ENCODE peak calls at places on chromosome 22, in seven cellular contexts. One of them, this sample, is unnamed.

GRCh38 chr22:36010090-36010489 is 18.5 kb downstream of the RBFOX2 start:
- DNase-seq in sigmoid colon: no peak
- DNase-seq in IMR-90: no peak
- DNase-seq in astrocyte: no peak
- DNase-seq in Panc1: no peak
- DNase-seq in A549: no peak
- DNase-seq in fibroblast of lung: no peak
- DNase-seq in this sample: no peak

GRCh38 chr22:49897015-49897684 is 21.1 kb downstream of the ALG12 start:
- DNase-seq in sigmoid colon: no peak
- DNase-seq in IMR-90: no peak
- DNase-seq in astrocyte: no peak
- DNase-seq in Panc1: no peak
- DNase-seq in A549: no peak
- DNase-seq in fibroblast of lung: no peak
- DNase-seq in this sample: no peak

GRCh38 chr22:42277988-42278776 is 7.7 kb upstream of the TCF20 start:
- DNase-seq in sigmoid colon: peak
- DNase-seq in IMR-90: no peak
- DNase-seq in astrocyte: no peak
- DNase-seq in Panc1: no peak
- DNase-seq in A549: no peak
- DNase-seq in fibroblast of lung: peak
- DNase-seq in this sample: peak

GRCh38 chr22:44775862-44776261 is 23.5 kb downstream of the ARHGAP8 start:
- DNase-seq in sigmoid colon: no peak
- DNase-seq in IMR-90: no peak
- DNase-seq in astrocyte: no peak
- DNase-seq in Panc1: no peak
- DNase-seq in A549: no peak
- DNase-seq in fibroblast of lung: no peak
- DNase-seq in this sample: no peak

GRCh38 chr22:30488121-30488520 is 16.3 kb upstream of the SEC14L3 start:
- DNase-seq in sigmoid colon: no peak
- DNase-seq in IMR-90: no peak
- DNase-seq in astrocyte: no peak
- DNase-seq in Panc1: no peak
- DNase-seq in A549: no peak
- DNase-seq in fibroblast of lung: no peak
- DNase-seq in this sample: no peak

GRCh38 chr22:50674606-50675552 is 2.3 kb downstream of the SHANK3 start:
- DNase-seq in sigmoid colon: no peak
- DNase-seq in IMR-90: no peak
- DNase-seq in astrocyte: no peak
- DNase-seq in Panc1: no peak
- DNase-seq in A549: no peak
- DNase-seq in fibroblast of lung: no peak
- DNase-seq in this sample: no peak

GRCh38 chr22:36411589-36412258 is 24.0 kb upstream of the MYH9 start:
- DNase-seq in sigmoid colon: no peak
- DNase-seq in IMR-90: no peak
- DNase-seq in astrocyte: no peak
- DNase-seq in Panc1: no peak
- DNase-seq in A549: no peak
- DNase-seq in fibroblast of lung: no peak
- DNase-seq in this sample: no peak

GRCh38 chr22:37454857-37455686 is 27.8 kb upstream of the ELFN2 start:
- DNase-seq in sigmoid colon: no peak
- DNase-seq in IMR-90: peak
- DNase-seq in astrocyte: peak
- DNase-seq in Panc1: no peak
- DNase-seq in A549: peak
- DNase-seq in fibroblast of lung: peak
- DNase-seq in this sample: no peak

GRCh38 chr22:50192056-50192824 is 6.5 kb downstream of the TRABD start:
- DNase-seq in sigmoid colon: no peak
- DNase-seq in IMR-90: peak
- DNase-seq in astrocyte: no peak
- DNase-seq in Panc1: no peak
- DNase-seq in A549: no peak
- DNase-seq in fibroblast of lung: no peak
- DNase-seq in this sample: no peak

GRCh38 chr22:30763815-30764686 is 69.4 kb downstream of the OSBP2 start:
- DNase-seq in sigmoid colon: no peak
- DNase-seq in IMR-90: peak
- DNase-seq in astrocyte: peak
- DNase-seq in Panc1: no peak
- DNase-seq in A549: peak
- DNase-seq in fibroblast of lung: peak
- DNase-seq in this sample: no peak

GRCh38 chr22:36554101-36554500 is 25.1 kb upstream of the EIF3D start:
- DNase-seq in sigmoid colon: no peak
- DNase-seq in IMR-90: no peak
- DNase-seq in astrocyte: no peak
- DNase-seq in Panc1: no peak
- DNase-seq in A549: no peak
- DNase-seq in fibroblast of lung: no peak
- DNase-seq in this sample: no peak

GRCh38 chr22:27752771-27753170 is 48.8 kb downstream of the MN1 start:
- DNase-seq in sigmoid colon: peak
- DNase-seq in IMR-90: no peak
- DNase-seq in astrocyte: peak
- DNase-seq in Panc1: no peak
- DNase-seq in A549: no peak
- DNase-seq in fibroblast of lung: no peak
- DNase-seq in this sample: peak

GRCh38 chr22:48717883-48718817 is 1109.5 kb downstream of the BRD1 start:
- DNase-seq in sigmoid colon: peak
- DNase-seq in IMR-90: no peak
- DNase-seq in astrocyte: no peak
- DNase-seq in Panc1: no peak
- DNase-seq in A549: no peak
- DNase-seq in fibroblast of lung: no peak
- DNase-seq in this sample: no peak

GRCh38 chr22:36773935-36774334 is 2.0 kb downstream of the IFT27 start:
- DNase-seq in sigmoid colon: no peak
- DNase-seq in IMR-90: peak
- DNase-seq in astrocyte: no peak
- DNase-seq in Panc1: no peak
- DNase-seq in A549: peak
- DNase-seq in fibroblast of lung: peak
- DNase-seq in this sample: no peak

GRCh38 chr22:38925571-38926041 is 31.8 kb upstream of the APOBEC3A start:
- DNase-seq in sigmoid colon: no peak
- DNase-seq in IMR-90: peak
- DNase-seq in astrocyte: peak
- DNase-seq in Panc1: no peak
- DNase-seq in A549: no peak
- DNase-seq in fibroblast of lung: peak
- DNase-seq in this sample: no peak

GRCh38 chr22:38921801-38922200 is 35.6 kb upstream of the APOBEC3A start:
- DNase-seq in sigmoid colon: no peak
- DNase-seq in IMR-90: no peak
- DNase-seq in astrocyte: no peak
- DNase-seq in Panc1: no peak
- DNase-seq in A549: no peak
- DNase-seq in fibroblast of lung: no peak
- DNase-seq in this sample: no peak

GRCh38 chr22:38921126-38921525 is 36.3 kb upstream of the APOBEC3A start:
- DNase-seq in sigmoid colon: no peak
- DNase-seq in IMR-90: no peak
- DNase-seq in astrocyte: no peak
- DNase-seq in Panc1: no peak
- DNase-seq in A549: no peak
- DNase-seq in fibroblast of lung: no peak
- DNase-seq in this sample: no peak

GRCh38 chr22:38924197-38924952 is 33.0 kb upstream of the APOBEC3A start:
- DNase-seq in sigmoid colon: peak
- DNase-seq in IMR-90: peak
- DNase-seq in astrocyte: peak
- DNase-seq in Panc1: peak
- DNase-seq in A549: peak
- DNase-seq in fibroblast of lung: peak
- DNase-seq in this sample: peak

GRCh38 chr22:38923463-38924196 is 33.8 kb upstream of the APOBEC3A start:
- DNase-seq in sigmoid colon: peak
- DNase-seq in IMR-90: peak
- DNase-seq in astrocyte: peak
- DNase-seq in Panc1: peak
- DNase-seq in A549: peak
- DNase-seq in fibroblast of lung: peak
- DNase-seq in this sample: peak
- H3K4me3 ChIP-seq in sigmoid colon: no peak
- H3K4me3 ChIP-seq in IMR-90: peak
- H3K4me3 ChIP-seq in astrocyte: peak
- H3K4me3 ChIP-seq in Panc1: peak
- H3K4me3 ChIP-seq in A549: peak
- H3K4me3 ChIP-seq in fibroblast of lung: peak
- H3K4me3 ChIP-seq in this sample: peak

DNA sequence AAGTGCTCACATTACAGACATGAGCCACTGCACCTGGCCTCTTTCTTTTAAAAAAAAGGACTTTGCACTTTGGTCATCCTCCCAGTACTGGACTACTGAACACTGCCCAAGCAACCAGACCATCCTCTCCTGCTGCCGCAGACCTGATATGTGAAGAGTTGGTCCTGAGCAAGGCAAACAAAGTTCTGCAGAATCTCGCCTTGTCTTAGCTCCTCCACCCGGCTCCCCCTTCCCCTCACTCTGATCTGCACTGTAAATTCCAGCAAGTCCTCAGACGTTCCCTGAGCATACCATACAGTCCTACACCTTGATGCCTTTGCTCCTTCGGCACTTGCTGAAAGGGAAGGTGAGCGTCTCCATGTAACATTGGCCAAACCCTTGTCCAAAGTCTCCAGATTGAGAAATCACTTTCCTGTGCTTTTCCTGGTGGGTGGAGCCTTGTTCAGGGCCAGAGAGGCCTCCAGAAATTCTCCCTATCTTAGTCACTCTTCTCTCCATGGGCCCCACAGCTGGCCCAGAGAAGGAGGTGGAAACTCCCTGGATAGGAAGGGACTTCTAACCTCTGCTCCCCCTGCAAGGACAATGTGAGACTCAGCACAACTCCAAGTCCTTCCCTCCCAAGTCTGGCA is 47.0 kb upstream of the TIMP3 start:
- DNase-seq in sigmoid colon: no peak
- DNase-seq in IMR-90: peak
- DNase-seq in astrocyte: peak
- DNase-seq in Panc1: no peak
- DNase-seq in A549: no peak
- DNase-seq in fibroblast of lung: peak
- DNase-seq in this sample: no peak
- TF ChIP-seq CTCF in sigmoid colon: no peak
- TF ChIP-seq CTCF in IMR-90: no peak
- TF ChIP-seq CTCF in astrocyte: no peak
- TF ChIP-seq CTCF in Panc1: no peak
- TF ChIP-seq CTCF in A549: no peak
- TF ChIP-seq CTCF in fibroblast of lung: no peak
- TF ChIP-seq CTCF in this sample: no peak

DNA sequence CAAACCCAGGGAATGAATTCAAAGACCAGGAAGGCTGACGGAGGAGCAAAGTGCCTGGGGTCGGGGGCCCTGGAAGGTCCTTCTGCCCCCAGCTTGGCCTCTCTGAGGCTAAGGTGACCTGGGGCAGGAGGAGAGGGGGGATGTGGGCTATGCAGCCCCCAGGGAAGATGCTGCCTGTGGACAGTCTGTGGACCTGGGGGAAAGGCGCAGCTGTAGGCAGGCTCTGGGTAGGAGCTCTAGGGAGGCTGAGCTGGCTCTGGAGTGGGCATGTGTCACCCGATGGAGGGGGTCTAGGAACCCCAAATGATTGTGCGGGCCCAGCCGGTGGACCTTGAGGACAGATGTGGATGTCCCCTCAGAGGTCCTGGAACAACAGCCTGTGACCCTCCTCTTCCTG is 42.8 kb downstream of the WNT7B start:
- DNase-seq in sigmoid colon: no peak
- DNase-seq in IMR-90: no peak
- DNase-seq in astrocyte: no peak
- DNase-seq in Panc1: no peak
- DNase-seq in A549: no peak
- DNase-seq in fibroblast of lung: no peak
- DNase-seq in this sample: no peak
- H3K27ac ChIP-seq in sigmoid colon: no peak
- H3K27ac ChIP-seq in IMR-90: no peak
- H3K27ac ChIP-seq in astrocyte: peak
- H3K27ac ChIP-seq in Panc1: peak
- H3K27ac ChIP-seq in A549: peak
- H3K27ac ChIP-seq in fibroblast of lung: no peak
- H3K27ac ChIP-seq in this sample: no peak

GRCh38 chr22:22691716-22692701 is 47.6 kb downstream of the GGTLC2 start:
- DNase-seq in sigmoid colon: peak
- DNase-seq in IMR-90: no peak
- DNase-seq in astrocyte: no peak
- DNase-seq in Panc1: no peak
- DNase-seq in A549: no peak
- DNase-seq in fibroblast of lung: peak
- DNase-seq in this sample: no peak

GRCh38 chr22:22691055-22691454 is 46.6 kb downstream of the GGTLC2 start:
- DNase-seq in sigmoid colon: no peak
- DNase-seq in IMR-90: no peak
- DNase-seq in astrocyte: no peak
- DNase-seq in Panc1: no peak
- DNase-seq in A549: no peak
- DNase-seq in fibroblast of lung: peak
- DNase-seq in this sample: no peak

GRCh38 chr22:22693531-22693884 is 49.1 kb downstream of the GGTLC2 start:
- DNase-seq in sigmoid colon: no peak
- DNase-seq in IMR-90: no peak
- DNase-seq in astrocyte: no peak
- DNase-seq in Panc1: no peak
- DNase-seq in A549: peak
- DNase-seq in fibroblast of lung: no peak
- DNase-seq in this sample: no peak

GRCh38 chr22:22694106-22694505 is 49.7 kb downstream of the GGTLC2 start:
- DNase-seq in sigmoid colon: no peak
- DNase-seq in IMR-90: no peak
- DNase-seq in astrocyte: no peak
- DNase-seq in Panc1: no peak
- DNase-seq in A549: no peak
- DNase-seq in fibroblast of lung: no peak
- DNase-seq in this sample: no peak

DNA sequence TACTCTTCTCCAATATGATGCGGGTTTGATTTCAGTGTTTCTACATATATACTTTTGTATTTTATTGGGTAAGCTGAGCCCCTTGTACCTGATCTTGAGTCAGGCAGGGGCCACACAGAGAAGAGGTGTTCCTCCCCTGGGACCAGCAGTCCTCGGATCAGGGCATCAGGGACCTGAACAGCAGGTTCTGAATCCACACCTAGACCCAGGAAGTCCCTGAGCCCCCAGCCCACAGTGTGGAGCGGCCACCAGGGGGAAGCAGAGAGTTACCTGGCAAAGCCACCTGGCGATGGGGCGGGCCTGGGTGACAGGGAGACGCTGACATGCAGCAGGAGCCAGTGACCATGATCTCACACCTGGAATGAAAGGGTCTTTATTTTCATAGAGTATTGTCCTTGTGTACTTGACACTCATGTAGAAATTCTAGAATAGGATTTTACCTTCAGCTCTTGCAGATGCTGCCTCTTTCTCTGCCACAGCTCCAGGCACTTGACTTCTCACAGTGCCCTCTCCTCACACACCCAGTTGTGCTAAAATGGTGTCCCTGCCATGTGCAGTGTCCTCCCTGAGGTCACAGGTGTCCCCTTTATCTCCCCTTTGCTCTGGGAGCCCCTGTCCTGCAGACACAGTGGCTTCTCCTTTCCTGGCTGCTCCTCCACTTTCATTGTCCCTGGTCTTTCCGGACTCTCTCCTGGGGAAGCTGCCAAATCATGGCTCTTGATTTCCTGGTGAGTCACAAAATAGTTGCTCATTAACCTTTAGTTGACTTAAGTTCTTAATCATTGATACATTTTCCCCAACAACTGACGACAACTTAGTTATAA is 48.5 kb downstream of the GGTLC2 start:
- DNase-seq in sigmoid colon: peak
- DNase-seq in IMR-90: peak
- DNase-seq in astrocyte: peak
- DNase-seq in Panc1: no peak
- DNase-seq in A549: peak
- DNase-seq in fibroblast of lung: peak
- DNase-seq in this sample: no peak
- H3K4me3 ChIP-seq in sigmoid colon: no peak
- H3K4me3 ChIP-seq in IMR-90: no peak
- H3K4me3 ChIP-seq in astrocyte: no peak
- H3K4me3 ChIP-seq in Panc1: no peak
- H3K4me3 ChIP-seq in A549: peak
- H3K4me3 ChIP-seq in fibroblast of lung: no peak
- H3K4me3 ChIP-seq in this sample: no peak

This sample was measured in coronary artery.